ENCODE peak calls at places on chromosomes 5 and 9, in eight cellular contexts. One of them, this sample, is unnamed.

GRCh38 chr5:71974165-71974564 is 133.1 kb upstream of the MAP1B start:
- DNase-seq in NCI-H1092: no peak
- DNase-seq in activated CD4-positive, alpha-beta T cell treated with anti-CD3 and anti-CD28 coated beads for 24 hours: no peak
- DNase-seq in fibroblast of mammary gland: peak
- DNase-seq in stimulated activated CD4-positive, alpha-beta T cell treated with anti-CD3 and anti-CD28 coated beads, Interleukin-1b, Interleukin-23, amount 100 ng/mL, for 24 hours: no peak
- DNase-seq in endothelial cell of umbilical vein: no peak
- DNase-seq in heart right ventricle: peak
- DNase-seq in effector memory CD4-positive, alpha-beta T cell: no peak
- DNase-seq in this sample: no peak

GRCh38 chr9:26975728-26976707 is 19.8 kb downstream of the IFT74 start:
- DNase-seq in NCI-H1092: peak
- DNase-seq in activated CD4-positive, alpha-beta T cell treated with anti-CD3 and anti-CD28 coated beads for 24 hours: no peak
- DNase-seq in fibroblast of mammary gland: peak
- DNase-seq in stimulated activated CD4-positive, alpha-beta T cell treated with anti-CD3 and anti-CD28 coated beads, Interleukin-1b, Interleukin-23, amount 100 ng/mL, for 24 hours: no peak
- DNase-seq in endothelial cell of umbilical vein: peak
- DNase-seq in heart right ventricle: peak
- DNase-seq in effector memory CD4-positive, alpha-beta T cell: no peak
- DNase-seq in this sample: no peak

GRCh38 chr5:125611541-125611940 is 811.7 kb upstream of the GRAMD2B start:
- DNase-seq in NCI-H1092: no peak
- DNase-seq in activated CD4-positive, alpha-beta T cell treated with anti-CD3 and anti-CD28 coated beads for 24 hours: no peak
- DNase-seq in fibroblast of mammary gland: no peak
- DNase-seq in stimulated activated CD4-positive, alpha-beta T cell treated with anti-CD3 and anti-CD28 coated beads, Interleukin-1b, Interleukin-23, amount 100 ng/mL, for 24 hours: no peak
- DNase-seq in endothelial cell of umbilical vein: no peak
- DNase-seq in heart right ventricle: no peak
- DNase-seq in effector memory CD4-positive, alpha-beta T cell: no peak
- DNase-seq in this sample: no peak

GRCh38 chr5:143644751-143645150 is 167.2 kb upstream of the HMHB1 start:
- DNase-seq in NCI-H1092: no peak
- DNase-seq in activated CD4-positive, alpha-beta T cell treated with anti-CD3 and anti-CD28 coated beads for 24 hours: no peak
- DNase-seq in fibroblast of mammary gland: no peak
- DNase-seq in stimulated activated CD4-positive, alpha-beta T cell treated with anti-CD3 and anti-CD28 coated beads, Interleukin-1b, Interleukin-23, amount 100 ng/mL, for 24 hours: no peak
- DNase-seq in endothelial cell of umbilical vein: no peak
- DNase-seq in heart right ventricle: no peak
- DNase-seq in effector memory CD4-positive, alpha-beta T cell: no peak
- DNase-seq in this sample: no peak

GRCh38 chr9:136339173-136339957 is 12.0 kb downstream of the GPSM1 start:
- DNase-seq in NCI-H1092: no peak
- DNase-seq in activated CD4-positive, alpha-beta T cell treated with anti-CD3 and anti-CD28 coated beads for 24 hours: no peak
- DNase-seq in fibroblast of mammary gland: peak
- DNase-seq in stimulated activated CD4-positive, alpha-beta T cell treated with anti-CD3 and anti-CD28 coated beads, Interleukin-1b, Interleukin-23, amount 100 ng/mL, for 24 hours: no peak
- DNase-seq in endothelial cell of umbilical vein: peak
- DNase-seq in heart right ventricle: no peak
- DNase-seq in effector memory CD4-positive, alpha-beta T cell: no peak
- DNase-seq in this sample: no peak

GRCh38 chr9:38057416-38058195 is 11.4 kb downstream of the SHB start:
- DNase-seq in NCI-H1092: peak
- DNase-seq in activated CD4-positive, alpha-beta T cell treated with anti-CD3 and anti-CD28 coated beads for 24 hours: no peak
- DNase-seq in fibroblast of mammary gland: no peak
- DNase-seq in stimulated activated CD4-positive, alpha-beta T cell treated with anti-CD3 and anti-CD28 coated beads, Interleukin-1b, Interleukin-23, amount 100 ng/mL, for 24 hours: no peak
- DNase-seq in endothelial cell of umbilical vein: no peak
- DNase-seq in heart right ventricle: no peak
- DNase-seq in effector memory CD4-positive, alpha-beta T cell: no peak
- DNase-seq in this sample: no peak

GRCh38 chr5:39225405-39226099 is 6.2 kb upstream of the FYB1 start:
- DNase-seq in NCI-H1092: no peak
- DNase-seq in activated CD4-positive, alpha-beta T cell treated with anti-CD3 and anti-CD28 coated beads for 24 hours: no peak
- DNase-seq in fibroblast of mammary gland: no peak
- DNase-seq in stimulated activated CD4-positive, alpha-beta T cell treated with anti-CD3 and anti-CD28 coated beads, Interleukin-1b, Interleukin-23, amount 100 ng/mL, for 24 hours: no peak
- DNase-seq in endothelial cell of umbilical vein: no peak
- DNase-seq in heart right ventricle: no peak
- DNase-seq in effector memory CD4-positive, alpha-beta T cell: no peak
- DNase-seq in this sample: no peak

GRCh38 chr5:14249258-14250093 is 106.3 kb downstream of the TRIO start:
- DNase-seq in NCI-H1092: no peak
- DNase-seq in activated CD4-positive, alpha-beta T cell treated with anti-CD3 and anti-CD28 coated beads for 24 hours: no peak
- DNase-seq in fibroblast of mammary gland: no peak
- DNase-seq in stimulated activated CD4-positive, alpha-beta T cell treated with anti-CD3 and anti-CD28 coated beads, Interleukin-1b, Interleukin-23, amount 100 ng/mL, for 24 hours: no peak
- DNase-seq in endothelial cell of umbilical vein: no peak
- DNase-seq in heart right ventricle: no peak
- DNase-seq in effector memory CD4-positive, alpha-beta T cell: no peak
- DNase-seq in this sample: no peak

GRCh38 chr9:125613156-125613555 is 93.9 kb downstream of the MAPKAP1 start:
- DNase-seq in NCI-H1092: no peak
- DNase-seq in activated CD4-positive, alpha-beta T cell treated with anti-CD3 and anti-CD28 coated beads for 24 hours: no peak
- DNase-seq in fibroblast of mammary gland: no peak
- DNase-seq in stimulated activated CD4-positive, alpha-beta T cell treated with anti-CD3 and anti-CD28 coated beads, Interleukin-1b, Interleukin-23, amount 100 ng/mL, for 24 hours: no peak
- DNase-seq in endothelial cell of umbilical vein: peak
- DNase-seq in heart right ventricle: no peak
- DNase-seq in effector memory CD4-positive, alpha-beta T cell: no peak
- DNase-seq in this sample: no peak

GRCh38 chr5:150120617-150121447 is 34.5 kb upstream of the CSF1R start:
- DNase-seq in NCI-H1092: no peak
- DNase-seq in activated CD4-positive, alpha-beta T cell treated with anti-CD3 and anti-CD28 coated beads for 24 hours: no peak
- DNase-seq in fibroblast of mammary gland: no peak
- DNase-seq in stimulated activated CD4-positive, alpha-beta T cell treated with anti-CD3 and anti-CD28 coated beads, Interleukin-1b, Interleukin-23, amount 100 ng/mL, for 24 hours: no peak
- DNase-seq in endothelial cell of umbilical vein: no peak
- DNase-seq in heart right ventricle: no peak
- DNase-seq in effector memory CD4-positive, alpha-beta T cell: no peak
- DNase-seq in this sample: no peak

GRCh38 chr5:150015415-150015814 is 14.9 kb downstream of the HMGXB3 start:
- DNase-seq in NCI-H1092: no peak
- DNase-seq in activated CD4-positive, alpha-beta T cell treated with anti-CD3 and anti-CD28 coated beads for 24 hours: no peak
- DNase-seq in fibroblast of mammary gland: no peak
- DNase-seq in stimulated activated CD4-positive, alpha-beta T cell treated with anti-CD3 and anti-CD28 coated beads, Interleukin-1b, Interleukin-23, amount 100 ng/mL, for 24 hours: no peak
- DNase-seq in endothelial cell of umbilical vein: no peak
- DNase-seq in heart right ventricle: no peak
- DNase-seq in effector memory CD4-positive, alpha-beta T cell: no peak
- DNase-seq in this sample: no peak